ENCODE peak calls at places on chromosomes 6 and 20, in seven cellular contexts. V is pancreas, B is heart left ventricle, S is heart right ventricle, E is type B pancreatic cell, D is fibroblast of pulmonary artery, R is nephron progenitor cell. I is an unnamed sample.

GRCh38 chr6:42696526-42697267 is 25.7 kb downstream of the PRPH2 start:
- DNase-seq in R (no peak), V (no peak), E (no peak), B (no peak), D (peak; percentile 62), S (no peak), I (no peak)

GRCh38 chr6:156691018-156691417 is 86.2 kb upstream of the ARID1B start:
- DNase-seq in V (no peak), D (no peak), S (no peak), B (no peak), R (no peak), E (no peak), I (no peak)

GRCh38 chr20:31985152-31985551 is 17.2 kb downstream of the XKR7 start:
- DNase-seq in B (no peak), E (no peak), R (no peak), D (no peak), S (no peak), V (no peak), I (no peak)

GRCh38 chr20:17225891-17226409 is 890 bp upstream of the PCSK2 start:
- DNase-seq in B (no peak), R (peak; percentile 45), S (peak; percentile 8), V (peak; percentile 18), D (no peak), E (peak; percentile 69), I (peak; percentile 10)

GRCh38 chr6:14216931-14217684 is 99.5 kb downstream of the CD83 start:
- DNase-seq in S (no peak), E (no peak), B (no peak), D (no peak), R (no peak), V (no peak), I (no peak)

GRCh38 chr6:41892921-41893564 is 2.1 kb downstream of the USP49 start:
- DNase-seq in V (no peak), D (no peak), R (no peak), B (no peak), S (no peak), E (no peak), I (no peak)

GRCh38 chr6:38477680-38478260 is 162.0 kb downstream of the BTBD9 start:
- DNase-seq in E (no peak), R (no peak), D (no peak), B (no peak), S (no peak), V (no peak), I (no peak)

GRCh38 chr20:38764563-38765355 is 16.5 kb downstream of the ACTR5 start:
- DNase-seq in R (no peak), S (no peak), B (no peak), V (peak; percentile 65), E (no peak), D (peak; percentile 83), I (no peak)

GRCh38 chr6:168102093-168102985 is 23.3 kb upstream of the FRMD1 start:
- DNase-seq in S (no peak), R (no peak), B (no peak), E (no peak), D (no peak), V (peak; percentile 66), I (no peak)

GRCh38 chr6:155177369-155177961 is 86.3 kb upstream of the CLDN20 start:
- DNase-seq in V (peak; percentile 25), D (peak; percentile 89), B (no peak), E (no peak), R (peak; percentile 38), S (no peak), I (peak; percentile 65)

GRCh38 chr20:24764825-24765224 is 184.2 kb upstream of the CST7 start:
- DNase-seq in S (no peak), E (peak; percentile 56), V (peak; percentile 2), B (peak; percentile 2), R (no peak), D (no peak), I (no peak)

GRCh38 chr6:135624402-135625297 is 127.1 kb upstream of the AHI1 start:
- DNase-seq in D (peak; percentile 4), V (no peak), B (no peak), R (no peak), E (no peak), S (no peak), I (no peak)

GRCh38 chr6:137810554-137811120 is 56.4 kb upstream of the TNFAIP3 start:
- DNase-seq in E (no peak), S (no peak), B (no peak), V (no peak), D (no peak), R (no peak), I (no peak)

GRCh38 chr6:108598316-108598863 is 37.7 kb downstream of the FOXO3 start:
- DNase-seq in E (no peak), V (no peak), S (no peak), R (no peak), D (peak; percentile 36), B (no peak), I (no peak)

GRCh38 chr20:57265649-57266250 is 691 bp downstream of the BMP7 start:
- DNase-seq in D (peak; percentile 1), S (peak; percentile 19), B (no peak), E (no peak), V (no peak), R (peak; percentile 48), I (peak; percentile 23)

GRCh38 chr20:54212226-54212625 is 4.3 kb downstream of the PFDN4 start:
- DNase-seq in R (no peak), S (no peak), E (no peak), V (no peak), B (no peak), D (peak; percentile 62), I (no peak)

GRCh38 chr6:22631101-22631500 is 61.7 kb downstream of the HDGFL1 start:
- DNase-seq in S (no peak), D (peak; percentile 38), V (no peak), B (no peak), R (no peak), E (no peak), I (no peak)

GRCh38 chr6:22041797-22042489 is 254.9 kb downstream of the PRL start:
- DNase-seq in V (no peak), B (no peak), S (no peak), E (no peak), D (peak; percentile 31), R (no peak), I (no peak)

GRCh38 chr6:43271103-43271815 is 26.8 kb upstream of the SLC22A7 start:
- DNase-seq in R (no peak), E (no peak), V (no peak), B (no peak), S (no peak), D (no peak), I (no peak)

GRCh38 chr20:2741463-2741862 is 48.9 kb downstream of the EBF4 start:
- DNase-seq in V (no peak), D (no peak), R (no peak), E (no peak), B (no peak), S (no peak), I (no peak)

GRCh38 chr6:166691199-166691598 is 64.1 kb upstream of the RPS6KA2 start:
- DNase-seq in R (no peak), V (peak; percentile 46), D (peak; percentile 57), E (no peak), S (peak; percentile 60), B (peak; percentile 66), I (no peak)

DNA sequence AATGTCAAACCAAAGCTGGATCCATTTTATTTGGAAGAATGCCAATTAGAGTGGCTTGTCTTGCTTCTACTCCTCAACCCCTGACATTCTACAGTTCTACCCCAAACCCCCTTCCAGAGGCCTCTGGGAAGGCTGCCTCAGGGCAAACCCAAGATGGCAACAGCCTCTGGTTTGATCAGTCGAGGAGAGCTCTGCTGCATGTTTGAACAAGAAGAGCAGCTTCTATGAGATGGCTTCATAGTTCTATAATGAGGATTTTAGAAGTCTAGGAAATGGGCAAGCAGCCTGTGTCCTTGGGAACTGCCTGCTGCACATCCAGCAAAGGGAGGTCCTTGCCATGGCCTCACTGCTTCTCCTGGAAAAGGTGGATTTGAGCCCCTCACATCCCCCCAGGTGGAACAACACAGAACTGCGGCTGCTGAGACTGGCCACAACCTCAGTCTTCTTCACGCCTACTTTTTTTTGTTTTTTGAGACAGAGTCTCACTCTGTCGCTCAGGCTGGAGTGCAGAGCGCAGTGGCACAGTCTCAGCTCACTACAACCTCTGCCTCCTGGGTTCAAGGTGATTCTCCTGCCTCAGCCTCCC is 37.9 kb downstream of the ZC3H12D start:
- DNase-seq in E (no peak), V (no peak), S (no peak), R (no peak), D (no peak), B (no peak), I (no peak)
- TF ChIP-seq CTCF in E (peak; percentile 26), V (no peak), S (no peak), R (no peak), D (no peak), B (no peak), I (peak; percentile 15)

DNA sequence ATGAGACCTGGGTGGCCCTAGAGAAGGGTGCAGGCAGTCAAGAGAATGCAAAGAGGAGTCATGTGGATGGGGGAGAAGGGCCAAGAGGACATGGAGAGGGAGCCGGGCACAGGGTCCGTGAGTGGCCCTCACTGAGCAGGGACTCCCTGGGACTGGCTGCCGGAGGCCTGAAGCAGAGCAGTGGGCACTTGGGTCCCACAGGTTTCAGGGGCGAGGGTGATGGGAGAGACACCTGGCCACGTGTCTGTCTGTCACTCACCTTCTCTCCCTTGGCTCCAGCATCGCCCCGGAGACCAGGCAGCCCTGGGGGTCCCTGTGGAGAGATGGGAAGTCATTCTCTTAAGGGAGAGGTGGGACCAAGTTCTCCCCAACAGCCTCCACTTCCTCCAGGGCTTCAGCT is 25.5 kb downstream of the COL11A2 start:
- DNase-seq in E (no peak), V (no peak), B (no peak), R (no peak), D (no peak), S (no peak), I (no peak)
- TF ChIP-seq CTCF in E (no peak), V (no peak), B (no peak), R (no peak), D (no peak), S (no peak), I (no peak)

DNA sequence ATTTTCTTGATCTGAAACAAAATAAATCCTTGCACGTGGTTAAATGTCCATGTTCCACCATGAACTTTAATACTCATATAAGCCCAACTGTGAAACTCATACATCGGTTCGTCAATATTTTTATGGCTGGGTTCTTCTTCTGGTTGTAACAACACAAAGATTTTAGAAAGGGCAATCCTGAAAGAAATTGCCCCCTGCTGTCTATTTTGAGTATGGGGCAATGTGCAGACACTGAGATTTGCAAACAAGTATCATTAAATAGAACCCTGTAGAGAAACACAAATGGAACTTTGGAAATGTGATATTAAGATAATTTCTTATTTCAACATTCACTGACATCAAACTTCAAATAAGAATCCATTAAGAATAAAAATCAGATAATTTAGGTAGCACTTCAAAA is 80.2 kb upstream of the PHACTR1 start:
- DNase-seq in V (no peak), R (no peak), B (no peak), D (peak; percentile 7), E (no peak), S (no peak), I (no peak)
- TF ChIP-seq CTCF in V (no peak), R (peak; percentile 27), B (no peak), D (peak; percentile 32), E (peak; percentile 57), S (no peak), I (peak; percentile 48)

DNA sequence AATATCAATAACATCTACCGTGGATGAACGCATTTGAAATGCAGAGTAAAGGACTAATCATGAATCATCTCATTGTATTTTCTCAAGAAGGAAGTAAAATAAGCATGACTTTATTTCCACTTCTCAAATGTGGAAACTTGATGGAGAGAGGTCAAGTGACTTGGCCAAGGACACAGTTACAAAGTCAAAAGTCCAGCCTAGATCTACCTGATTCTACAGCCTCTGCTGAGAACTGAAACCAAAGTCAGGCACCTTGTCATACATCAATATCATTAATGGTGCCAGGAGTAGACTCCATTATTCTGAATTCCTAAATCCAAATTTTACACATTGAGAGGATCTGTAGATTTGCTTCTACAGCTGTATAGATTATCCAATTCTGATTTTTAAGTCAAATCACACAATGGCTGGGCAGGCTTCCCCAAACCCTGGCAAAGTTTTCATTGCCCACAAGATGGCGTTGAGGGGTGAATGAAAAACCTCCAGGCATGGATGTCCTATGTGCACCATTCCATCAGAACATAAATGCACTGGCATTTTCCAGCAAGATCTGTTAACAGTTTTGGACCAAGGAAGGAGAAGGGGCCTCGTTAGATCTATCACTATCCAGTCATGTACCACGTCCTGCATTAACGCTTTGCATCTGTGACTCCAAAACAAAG is 423.0 kb downstream of the MAFB start:
- DNase-seq in B (no peak), V (peak; percentile 36), D (peak; percentile 59), E (no peak), S (no peak), R (no peak), I (peak; percentile 18)
- TF ChIP-seq CTCF in B (peak; percentile 48), V (peak; percentile 30), D (peak; percentile 65), E (peak; percentile 62), S (peak; percentile 45), R (no peak), I (peak; percentile 43)

I was measured in neural crest cell.